ENCODE peak calls at places on chromosomes 16 and 17, in eight cellular contexts. T is lower leg skin, I is NCI-H2029 treated with DMSO at 0.1 percent for 48 hours, X is hippocampal formation, H is kidney tubule cell, B is anterior cingulate cortex, P is NCI-H1436, J is tibial artery. A is an unnamed sample.

GRCh38 chr17:83203073-83203471 is 123.7 kb downstream of the METRNL start:
- DNase-seq in I (no peak), H (no peak), B (no peak), X (no peak), J (peak; percentile 92), P (no peak), T (peak; percentile 97), A (peak; percentile 24)

GRCh38 chr16:86396918-86397317 is 113.4 kb upstream of the FOXF1 start:
- DNase-seq in X (no peak), T (no peak), P (no peak), J (no peak), B (no peak), I (no peak), H (peak; percentile 47), A (no peak)

GRCh38 chr17:4009164-4009785 is 45.0 kb upstream of the ATP2A3 start:
- DNase-seq in H (no peak), B (no peak), X (no peak), P (no peak), I (no peak), T (no peak), J (no peak), A (no peak)

GRCh38 chr16:12681653-12682052 is 122.0 kb downstream of the CPPED1 start:
- DNase-seq in T (no peak), J (no peak), B (no peak), H (no peak), P (no peak), I (no peak), X (no peak), A (no peak)

GRCh38 chr16:80718480-80719220 is 85.7 kb downstream of the CDYL2 start:
- DNase-seq in P (no peak), T (no peak), I (peak; percentile 29), H (peak; percentile 92), J (no peak), B (no peak), X (no peak), A (no peak)

GRCh38 chr17:80544655-80545498 is at the start of gene RPTOR:
- DNase-seq in B (peak; percentile 94), H (peak; percentile 87), T (peak; percentile 97), I (peak; percentile 45), X (peak; percentile 93), P (peak; percentile 84), J (peak; percentile 91), A (peak; percentile 81)

GRCh38 chr16:9334091-9334490 is 242.6 kb downstream of the HAPSTR1 start:
- DNase-seq in I (peak; percentile 11), P (no peak), B (no peak), X (no peak), J (no peak), T (no peak), H (no peak), A (no peak)

GRCh38 chr17:21286066-21286770 is 1.7 kb downstream of the MAP2K3 start:
- DNase-seq in B (no peak), T (peak; percentile 98), H (peak; percentile 96), I (peak; percentile 57), P (no peak), X (no peak), J (peak; percentile 98), A (peak; percentile 87)

GRCh38 chr16:69286941-69287713 is 24.0 kb upstream of the VPS4A start:
- DNase-seq in H (peak; percentile 58), T (peak; percentile 87), P (peak; percentile 51), I (peak; percentile 1), X (no peak), J (peak; percentile 90), B (no peak), A (peak; percentile 28)